ENCODE peak calls at places on chromosomes 5 and 9, in ten cellular contexts. Q is NCI-H2081, D is spleen, G is endothelial cell, P is astrocyte of the hippocampus, B is NCI-H1417 treated with DMSO at 0.1 percent for 48 hours, U is amniotic stem cell, V is Caki2, Z is lung microvascular endothelial cell, R is HEK293T. A is an unnamed sample.

GRCh38 chr9:109908459-109909390 is 128.7 kb downstream of the PALM2AKAP2 start:
- DNase-seq in V (no peak), G (no peak), P (no peak), Z (peak), R (no peak), Q (no peak), D (no peak), B (no peak), U (no peak), A (no peak)

GRCh38 chr5:9451017-9451416 is 94.9 kb downstream of the SEMA5A start:
- DNase-seq in P (no peak), G (no peak), D (no peak), B (no peak), R (no peak), U (no peak), V (no peak), Q (peak), Z (no peak), A (no peak)

GRCh38 chr5:106076655-106077054 is 1594.1 kb downstream of the EFNA5 start:
- DNase-seq in P (no peak), U (no peak), G (no peak), D (no peak), Q (no peak), Z (no peak), V (no peak), R (no peak), B (no peak), A (no peak)

GRCh38 chr5:179162351-179163235 is 102.4 kb downstream of the ZNF354C start:
- DNase-seq in P (no peak), U (no peak), Z (no peak), G (no peak), V (no peak), Q (no peak), D (peak), R (no peak), B (no peak), A (no peak)

GRCh38 chr5:2739360-2740050 is 12.0 kb downstream of the IRX2 start:
- DNase-seq in P (peak), G (peak), V (no peak), D (peak), Q (no peak), Z (peak), B (no peak), R (no peak), U (no peak), A (peak)

GRCh38 chr9:3962467-3962866 is 337.4 kb downstream of the GLIS3 start:
- DNase-seq in D (no peak), V (no peak), G (no peak), Z (no peak), P (peak), Q (peak), U (no peak), R (no peak), B (no peak), A (peak)

GRCh38 chr9:20322212-20322611 is 300.1 kb downstream of the MLLT3 start:
- DNase-seq in R (no peak), Z (no peak), D (no peak), G (no peak), V (no peak), P (no peak), Q (no peak), B (no peak), U (no peak), A (no peak)

GRCh38 chr5:103808464-103809106 is 246.0 kb upstream of the NUDT12 start:
- DNase-seq in R (peak), D (no peak), V (peak), Q (peak), P (peak), U (peak), G (peak), B (peak), Z (peak), A (peak)

GRCh38 chr9:86061972-86062739 is 37.2 kb downstream of the GOLM1 start:
- DNase-seq in D (no peak), R (no peak), Q (no peak), Z (no peak), G (no peak), U (no peak), V (no peak), P (no peak), B (no peak), A (no peak)

GRCh38 chr5:111583761-111584203 is 71.4 kb upstream of the STARD4 start:
- DNase-seq in D (no peak), B (no peak), V (no peak), P (no peak), Z (no peak), Q (no peak), U (no peak), G (no peak), R (no peak), A (no peak)

GRCh38 chr5:126811515-126812198 is 34.7 kb downstream of the LMNB1 start:
- DNase-seq in Q (no peak), P (peak), V (no peak), Z (peak), D (no peak), B (no peak), R (no peak), U (no peak), G (no peak), A (peak)

GRCh38 chr9:13863112-13863511 is 450.8 kb downstream of the NFIB start:
- DNase-seq in Q (no peak), V (no peak), R (no peak), Z (no peak), P (peak), G (no peak), U (no peak), D (no peak), B (no peak), A (no peak)

GRCh38 chr5:121489972-121490371 is 361.7 kb upstream of the FTMT start:
- DNase-seq in V (no peak), U (no peak), D (no peak), Q (no peak), G (no peak), Z (no peak), R (no peak), P (no peak), B (no peak), A (no peak)

GRCh38 chr5:14297697-14298096 is 154.6 kb downstream of the TRIO start:
- DNase-seq in R (no peak), D (no peak), V (no peak), U (no peak), Q (no peak), P (no peak), Z (no peak), G (no peak), B (no peak), A (no peak)

GRCh38 chr9:137297060-137297664 is 4.9 kb downstream of the NRARP start:
- DNase-seq in U (no peak), V (no peak), D (no peak), B (no peak), G (no peak), Q (peak), R (no peak), Z (no peak), P (no peak), A (no peak)

GRCh38 chr5:151647320-151647861 is 39.3 kb downstream of the SPARC start:
- DNase-seq in U (no peak), B (no peak), Z (no peak), Q (no peak), D (no peak), V (no peak), G (no peak), R (no peak), P (no peak), A (peak)

GRCh38 chr9:129624168-129624759 is 1.7 kb upstream of the NTMT1 start:
- DNase-seq in R (peak), U (peak), B (no peak), P (peak), Q (peak), G (peak), D (no peak), Z (peak), V (peak), A (no peak)

GRCh38 chr9:16002816-16003215 is 450.0 kb downstream of the CCDC171 start:
- DNase-seq in P (no peak), Q (no peak), U (no peak), R (no peak), V (no peak), D (no peak), B (no peak), Z (no peak), G (no peak), A (peak)

GRCh38 chr9:101119206-101119819 is 90.8 kb downstream of the PLPPR1 start:
- DNase-seq in G (peak), R (peak), P (peak), B (peak), V (peak), Q (peak), D (no peak), Z (peak), U (no peak), A (peak)

GRCh38 chr5:67111779-67112178 is 84.8 kb downstream of the CD180 start:
- DNase-seq in P (no peak), D (no peak), V (no peak), B (no peak), U (no peak), G (no peak), Z (no peak), R (no peak), Q (no peak), A (no peak)

GRCh38 chr5:147410496-147411395 is 99.1 kb downstream of the DPYSL3 start:
- DNase-seq in B (no peak), G (no peak), U (no peak), V (no peak), Q (no peak), P (no peak), D (no peak), Z (no peak), R (no peak), A (no peak)

GRCh38 chr9:93699650-93700049 is 123.3 kb downstream of the PHF2 start:
- DNase-seq in D (no peak), V (no peak), Q (peak), U (no peak), B (no peak), Z (no peak), P (no peak), R (no peak), G (no peak), A (no peak)

GRCh38 chr5:127133071-127133470 is 59.8 kb upstream of the C5orf63 start:
- DNase-seq in B (no peak), G (no peak), Z (peak), R (no peak), Q (no peak), U (no peak), D (no peak), V (no peak), P (no peak), A (no peak)

GRCh38 chr9:3746296-3747275 is 220.8 kb upstream of the RFX3 start:
- DNase-seq in B (no peak), Z (peak), V (peak), P (peak), R (no peak), U (peak), D (no peak), Q (no peak), G (no peak), A (peak)

GRCh38 chr5:165135551-165135950 is 1630.1 kb downstream of the MAT2B start:
- DNase-seq in R (no peak), D (no peak), V (no peak), P (no peak), Z (no peak), U (no peak), Q (no peak), B (no peak), G (no peak), A (no peak)

GRCh38 chr5:171961117-171961516 is 45.3 kb downstream of the FBXW11 start:
- DNase-seq in Z (no peak), P (no peak), R (no peak), B (no peak), G (no peak), Q (no peak), U (no peak), D (no peak), V (no peak), A (no peak)

GRCh38 chr5:146248536-146248935 is 45.1 kb downstream of the RBM27 start:
- DNase-seq in Q (no peak), B (no peak), R (no peak), P (no peak), Z (no peak), D (no peak), U (no peak), G (no peak), V (no peak), A (no peak)

GRCh38 chr5:56525117-56525516 is 290.2 kb upstream of the MAP3K1 start:
- DNase-seq in U (no peak), P (peak), R (no peak), B (no peak), Z (no peak), G (no peak), D (no peak), V (peak), Q (no peak), A (peak)

GRCh38 chr5:134626369-134627014 is 6.1 kb downstream of the SAR1B start:
- DNase-seq in U (no peak), Q (no peak), B (no peak), V (no peak), D (no peak), R (peak), G (no peak), P (no peak), Z (no peak), A (no peak)

GRCh38 chr9:130607640-130608420 is 28.5 kb downstream of the FUBP3 start:
- DNase-seq in V (no peak), R (no peak), Q (no peak), G (no peak), P (peak), B (no peak), Z (peak), U (no peak), D (no peak), A (no peak)

GRCh38 chr9:127780126-127780885 is 1.8 kb upstream of the SH2D3C start:
- DNase-seq in B (no peak), Z (no peak), U (no peak), G (no peak), R (no peak), P (no peak), V (no peak), D (peak), Q (no peak), A (no peak)

GRCh38 chr5:172508471-172509404 is 54.4 kb upstream of the SH3PXD2B start:
- DNase-seq in V (no peak), B (no peak), U (no peak), G (peak), Q (no peak), P (no peak), D (peak), Z (no peak), R (no peak), A (no peak)

GRCh38 chr9:4298255-4299005 is 1.4 kb downstream of the GLIS3 start:
- DNase-seq in Q (peak), P (peak), R (peak), B (no peak), G (peak), U (peak), Z (peak), D (no peak), V (peak), A (peak)

GRCh38 chr5:16596541-16596940 is 20.3 kb downstream of the RETREG1 start:
- DNase-seq in Q (peak), B (no peak), R (no peak), V (no peak), D (no peak), P (peak), G (no peak), U (peak), Z (no peak), A (peak)

GRCh38 chr9:18437315-18438200 is 36.4 kb upstream of the ADAMTSL1 start:
- DNase-seq in P (peak), D (peak), U (no peak), Z (peak), Q (no peak), V (no peak), R (no peak), G (no peak), B (no peak), A (peak)

GRCh38 chr5:37005252-37005651 is 128.7 kb downstream of the NIPBL start:
- DNase-seq in Q (no peak), R (no peak), D (no peak), P (peak), U (no peak), V (no peak), B (no peak), Z (no peak), G (no peak), A (peak)

GRCh38 chr5:179222246-179223017 is 122.8 kb downstream of the ADAMTS2 start:
- DNase-seq in V (no peak), Z (no peak), D (peak), G (no peak), B (no peak), P (no peak), U (no peak), R (no peak), Q (no peak), A (no peak)

GRCh38 chr5:105350406-105351140 is 1788.0 kb upstream of the NUDT12 start:
- DNase-seq in D (no peak), U (no peak), Q (no peak), R (no peak), G (no peak), Z (no peak), V (no peak), P (no peak), B (no peak), A (no peak)

GRCh38 chr5:132439521-132440206 is 50.9 kb downstream of the IRF1 start:
- DNase-seq in G (no peak), D (no peak), V (no peak), R (no peak), U (peak), Z (no peak), P (peak), Q (no peak), B (no peak), A (peak)